ENCODE peak calls at places on chromosomes 12 and 14, in six cellular contexts. One of them, this sample, is unnamed.

GRCh38 chr12:6369916-6370575 is 5.3 kb downstream of the SCNN1A start:
- DNase-seq in K562: no peak
- DNase-seq in H1: no peak
- DNase-seq in HCT116: no peak
- DNase-seq in GM12878: no peak
- DNase-seq in WTC11: no peak
- DNase-seq in this sample: no peak

GRCh38 chr14:100871234-100872186 is 32.0 kb downstream of the RTL1 start:
- DNase-seq in K562: peak
- DNase-seq in H1: no peak
- DNase-seq in HCT116: peak
- DNase-seq in GM12878: no peak
- DNase-seq in WTC11: no peak
- DNase-seq in this sample: no peak

GRCh38 chr12:558595-558994 is 98.9 kb downstream of the B4GALNT3 start:
- DNase-seq in K562: peak
- DNase-seq in H1: no peak
- DNase-seq in HCT116: no peak
- DNase-seq in GM12878: no peak
- DNase-seq in WTC11: no peak
- DNase-seq in this sample: no peak

GRCh38 chr14:79831198-79831890 is 380.0 kb downstream of the DIO2 start:
- DNase-seq in K562: no peak
- DNase-seq in H1: no peak
- DNase-seq in HCT116: no peak
- DNase-seq in GM12878: no peak
- DNase-seq in WTC11: no peak
- DNase-seq in this sample: no peak

GRCh38 chr12:58563621-58564020 is 356.7 kb downstream of the LRIG3 start:
- DNase-seq in K562: no peak
- DNase-seq in H1: no peak
- DNase-seq in HCT116: no peak
- DNase-seq in GM12878: no peak
- DNase-seq in WTC11: no peak
- DNase-seq in this sample: no peak

GRCh38 chr14:52922656-52923055 is 28.2 kb downstream of the FERMT2 start:
- DNase-seq in K562: no peak
- DNase-seq in H1: no peak
- DNase-seq in HCT116: no peak
- DNase-seq in GM12878: no peak
- DNase-seq in WTC11: no peak
- DNase-seq in this sample: no peak

GRCh38 chr14:95095991-95096390 is 61.3 kb downstream of the DICER1 start:
- DNase-seq in K562: no peak
- DNase-seq in H1: no peak
- DNase-seq in HCT116: no peak
- DNase-seq in GM12878: no peak
- DNase-seq in WTC11: no peak
- DNase-seq in this sample: no peak

GRCh38 chr12:62738611-62739010 is 196.3 kb downstream of the PPM1H start:
- DNase-seq in K562: no peak
- DNase-seq in H1: no peak
- DNase-seq in HCT116: no peak
- DNase-seq in GM12878: no peak
- DNase-seq in WTC11: peak
- DNase-seq in this sample: no peak

GRCh38 chr12:49336645-49337584 is at the start of gene C1QL4:
- DNase-seq in K562: peak
- DNase-seq in H1: peak
- DNase-seq in HCT116: peak
- DNase-seq in GM12878: no peak
- DNase-seq in WTC11: peak
- DNase-seq in this sample: peak

GRCh38 chr14:105974902-105975301 is 448.5 kb downstream of the TMEM121 start:
- DNase-seq in K562: peak
- DNase-seq in H1: peak
- DNase-seq in HCT116: peak
- DNase-seq in GM12878: no peak
- DNase-seq in WTC11: no peak
- DNase-seq in this sample: peak

GRCh38 chr12:94603434-94604068 is 46.8 kb downstream of the TMCC3 start:
- DNase-seq in K562: peak
- DNase-seq in H1: peak
- DNase-seq in HCT116: peak
- DNase-seq in GM12878: no peak
- DNase-seq in WTC11: peak
- DNase-seq in this sample: no peak

GRCh38 chr14:36910578-36910977 is 248.9 kb downstream of the PAX9 start:
- DNase-seq in K562: no peak
- DNase-seq in H1: no peak
- DNase-seq in HCT116: no peak
- DNase-seq in GM12878: no peak
- DNase-seq in WTC11: no peak
- DNase-seq in this sample: no peak

GRCh38 chr12:49296836-49297694 is 2.1 kb downstream of the PRPH start:
- DNase-seq in K562: peak
- DNase-seq in H1: peak
- DNase-seq in HCT116: peak
- DNase-seq in GM12878: no peak
- DNase-seq in WTC11: peak
- DNase-seq in this sample: peak

GRCh38 chr12:105076098-105076497 is 8.2 kb downstream of the ALDH1L2 start:
- DNase-seq in K562: no peak
- DNase-seq in H1: no peak
- DNase-seq in HCT116: no peak
- DNase-seq in GM12878: no peak
- DNase-seq in WTC11: no peak
- DNase-seq in this sample: no peak

GRCh38 chr14:77375164-77375950 is 1.5 kb downstream of the TMED8 start:
- DNase-seq in K562: no peak
- DNase-seq in H1: no peak
- DNase-seq in HCT116: no peak
- DNase-seq in GM12878: no peak
- DNase-seq in WTC11: no peak
- DNase-seq in this sample: no peak

GRCh38 chr14:72970058-72970630 is 43.9 kb downstream of the DCAF4 start:
- DNase-seq in K562: no peak
- DNase-seq in H1: no peak
- DNase-seq in HCT116: no peak
- DNase-seq in GM12878: no peak
- DNase-seq in WTC11: no peak
- DNase-seq in this sample: no peak

GRCh38 chr14:54567224-54567633 is 301 bp downstream of the SAMD4A start:
- DNase-seq in K562: no peak
- DNase-seq in H1: peak
- DNase-seq in HCT116: no peak
- DNase-seq in GM12878: no peak
- DNase-seq in WTC11: peak
- DNase-seq in this sample: peak

GRCh38 chr12:50862316-50862715 is 19.6 kb downstream of the TMPRSS12 start:
- DNase-seq in K562: no peak
- DNase-seq in H1: no peak
- DNase-seq in HCT116: no peak
- DNase-seq in GM12878: no peak
- DNase-seq in WTC11: no peak
- DNase-seq in this sample: no peak

GRCh38 chr12:24496755-24497154 is 452.1 kb downstream of the BCAT1 start:
- DNase-seq in K562: no peak
- DNase-seq in H1: no peak
- DNase-seq in HCT116: no peak
- DNase-seq in GM12878: no peak
- DNase-seq in WTC11: no peak
- DNase-seq in this sample: no peak

GRCh38 chr12:30908389-30909087 is 18.0 kb upstream of the TSPAN11 start:
- DNase-seq in K562: no peak
- DNase-seq in H1: no peak
- DNase-seq in HCT116: no peak
- DNase-seq in GM12878: no peak
- DNase-seq in WTC11: no peak
- DNase-seq in this sample: no peak

GRCh38 chr14:74570696-74571095 is 41.3 kb downstream of the LTBP2 start:
- DNase-seq in K562: no peak
- DNase-seq in H1: no peak
- DNase-seq in HCT116: no peak
- DNase-seq in GM12878: no peak
- DNase-seq in WTC11: no peak
- DNase-seq in this sample: no peak

GRCh38 chr14:34018125-34018524 is 67.3 kb upstream of the EGLN3 start:
- DNase-seq in K562: no peak
- DNase-seq in H1: no peak
- DNase-seq in HCT116: no peak
- DNase-seq in GM12878: no peak
- DNase-seq in WTC11: no peak
- DNase-seq in this sample: no peak

GRCh38 chr12:126464157-126464556 is 1398.9 kb downstream of the AACS start:
- DNase-seq in K562: no peak
- DNase-seq in H1: no peak
- DNase-seq in HCT116: no peak
- DNase-seq in GM12878: no peak
- DNase-seq in WTC11: no peak
- DNase-seq in this sample: no peak

GRCh38 chr14:31785574-31785973 is 224.4 kb downstream of the NUBPL start:
- DNase-seq in K562: no peak
- DNase-seq in H1: no peak
- DNase-seq in HCT116: no peak
- DNase-seq in GM12878: no peak
- DNase-seq in WTC11: no peak
- DNase-seq in this sample: no peak

GRCh38 chr12:101414533-101415119 is 7.1 kb upstream of the ARL1 start:
- DNase-seq in K562: peak
- DNase-seq in H1: no peak
- DNase-seq in HCT116: peak
- DNase-seq in GM12878: peak
- DNase-seq in WTC11: peak
- DNase-seq in this sample: peak

DNA sequence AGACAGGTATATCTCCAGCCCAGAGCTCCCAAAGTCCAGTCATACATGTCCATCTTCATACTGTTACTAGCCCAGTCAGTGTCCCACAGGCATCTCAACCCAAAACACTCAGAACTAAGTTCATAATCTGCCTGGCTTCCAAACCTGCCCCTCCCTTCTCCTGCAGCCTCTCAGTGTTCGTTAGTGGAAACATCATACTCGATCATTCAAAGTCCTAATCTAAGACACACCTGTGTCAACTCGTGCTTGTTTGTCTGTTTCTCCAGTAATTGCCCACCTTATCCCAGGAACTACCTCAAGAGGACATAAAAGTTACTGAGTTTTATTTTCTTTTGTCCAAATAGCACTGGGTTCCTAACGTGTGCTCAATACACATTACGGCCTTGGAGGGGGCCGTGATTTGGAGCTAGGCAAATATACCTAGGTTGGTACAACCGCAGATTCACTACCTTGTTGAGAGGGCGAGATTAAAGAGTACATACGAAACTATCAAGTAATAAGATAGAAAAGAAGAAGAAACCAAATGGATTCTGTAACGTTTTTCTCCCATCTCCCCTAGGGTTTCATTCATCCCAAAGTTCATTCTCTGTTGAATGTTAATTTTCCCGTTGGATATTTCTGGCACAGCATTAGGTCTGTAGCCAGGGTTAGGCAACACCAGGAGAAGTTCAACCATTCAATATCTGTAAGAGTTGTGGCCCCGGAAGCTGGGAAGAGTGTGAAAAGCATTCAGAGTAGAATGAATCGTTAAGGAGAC is 3.1 kb downstream of the RNASE8 start:
- DNase-seq in K562: no peak
- DNase-seq in H1: no peak
- DNase-seq in HCT116: no peak
- DNase-seq in GM12878: no peak
- DNase-seq in WTC11: no peak
- DNase-seq in this sample: no peak
- TF ChIP-seq SP1 in K562: no peak
- TF ChIP-seq SP1 in H1: no peak
- TF ChIP-seq SP1 in HCT116: no peak
- TF ChIP-seq SP1 in GM12878: no peak
- TF ChIP-seq SP1 in WTC11: no peak
- TF ChIP-seq SP1 in this sample: no peak

DNA sequence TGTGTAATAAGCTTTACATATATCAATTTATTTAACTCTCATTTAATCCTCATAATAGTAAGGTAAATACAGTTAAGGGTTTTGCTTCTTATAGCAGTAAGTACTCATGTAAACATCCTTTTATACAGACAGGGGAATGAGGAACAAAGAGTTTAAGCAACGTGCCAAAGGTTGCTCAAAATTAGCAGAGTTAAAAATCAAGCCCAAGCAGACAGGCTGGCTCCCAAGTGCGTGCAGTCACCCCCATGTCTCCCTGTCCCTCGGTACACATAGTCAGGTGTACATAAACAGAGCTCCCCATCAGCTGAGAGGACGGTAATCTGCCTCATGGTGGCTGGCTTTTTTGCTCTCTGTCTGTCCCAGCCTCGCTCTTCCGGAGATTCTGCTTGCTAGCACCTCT is 126.4 kb downstream of the DERA start:
- DNase-seq in K562: no peak
- DNase-seq in H1: no peak
- DNase-seq in HCT116: no peak
- DNase-seq in GM12878: no peak
- DNase-seq in WTC11: no peak
- DNase-seq in this sample: no peak
- TF ChIP-seq SP1 in K562: no peak
- TF ChIP-seq SP1 in H1: no peak
- TF ChIP-seq SP1 in HCT116: no peak
- TF ChIP-seq SP1 in GM12878: no peak
- TF ChIP-seq SP1 in WTC11: no peak
- TF ChIP-seq SP1 in this sample: no peak

GRCh38 chr14:38404100-38404541 is 148.2 kb upstream of the CLEC14A start:
- DNase-seq in K562: no peak
- DNase-seq in H1: no peak
- DNase-seq in HCT116: no peak
- DNase-seq in GM12878: no peak
- DNase-seq in WTC11: no peak
- DNase-seq in this sample: no peak
- TF ChIP-seq SP1 in K562: no peak
- TF ChIP-seq SP1 in H1: no peak
- TF ChIP-seq SP1 in HCT116: no peak
- TF ChIP-seq SP1 in GM12878: no peak
- TF ChIP-seq SP1 in WTC11: no peak
- TF ChIP-seq SP1 in this sample: no peak

DNA sequence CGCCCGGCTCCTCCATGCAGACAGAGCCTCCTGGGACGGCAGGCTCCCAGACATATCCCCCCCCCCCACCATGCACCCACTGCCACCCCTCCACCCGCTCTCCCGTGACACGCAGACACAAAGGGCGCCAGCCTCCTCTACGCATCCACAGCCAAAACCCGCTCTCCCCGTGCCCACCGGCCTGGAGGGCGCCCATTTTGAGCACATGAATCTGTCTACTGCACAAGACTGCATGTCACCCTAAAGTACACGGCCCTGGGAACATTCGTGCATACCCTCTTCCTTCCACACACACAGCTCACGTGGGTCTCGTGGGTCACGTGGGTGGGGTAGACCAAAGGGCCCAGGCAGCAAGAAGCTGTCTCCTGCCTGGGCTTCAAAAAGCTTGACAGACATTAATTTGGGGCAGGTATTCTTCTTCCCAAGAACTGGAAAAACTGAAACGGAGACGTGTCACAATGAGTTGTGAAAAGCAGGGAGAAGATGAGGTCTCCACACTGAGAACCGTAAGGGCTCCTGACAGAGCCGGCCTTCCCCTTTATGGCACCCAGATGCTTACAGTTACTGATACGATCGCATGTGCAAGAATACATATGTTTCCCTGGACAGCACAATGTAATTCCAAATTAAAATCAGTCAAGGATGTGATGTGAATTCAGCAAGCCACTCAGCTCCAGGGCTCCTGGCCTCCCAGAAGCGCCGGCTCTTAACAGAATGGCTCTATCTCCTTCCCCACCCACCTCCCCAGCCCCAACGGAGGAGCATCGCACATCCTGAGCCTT is 2.0 kb downstream of the TGFB3 start:
- DNase-seq in K562: no peak
- DNase-seq in H1: no peak
- DNase-seq in HCT116: no peak
- DNase-seq in GM12878: no peak
- DNase-seq in WTC11: no peak
- DNase-seq in this sample: no peak
- TF ChIP-seq SP1 in K562: no peak
- TF ChIP-seq SP1 in H1: no peak
- TF ChIP-seq SP1 in HCT116: no peak
- TF ChIP-seq SP1 in GM12878: no peak
- TF ChIP-seq SP1 in WTC11: no peak
- TF ChIP-seq SP1 in this sample: no peak